ENCODE peak calls at places on chromosome 15, in seven cellular contexts. C is A549, O is K562, M is IMR-90, N is heart left ventricle, V is endothelial cell of umbilical vein, I is prostate gland. E is an unnamed sample.

GRCh38 chr15:98077186-98077585 is 116.7 kb downstream of the ARRDC4 start:
- DNase-seq in V (no peak), O (peak), C (no peak), I (no peak), N (no peak), M (no peak), E (no peak)

GRCh38 chr15:61835476-61836106 is 224.7 kb downstream of the VPS13C start:
- DNase-seq in V (peak), O (peak), I (peak), M (peak), N (peak), C (peak), E (peak)

GRCh38 chr15:96170616-96171270 is 159.8 kb upstream of the NR2F2 start:
- DNase-seq in I (no peak), V (no peak), C (no peak), M (no peak), O (no peak), N (no peak), E (no peak)

GRCh38 chr15:27095809-27096580 is 125.0 kb downstream of the GABRG3 start:
- DNase-seq in I (no peak), N (no peak), C (no peak), M (no peak), O (no peak), V (no peak), E (no peak)

GRCh38 chr15:60580650-60581415 is 101.9 kb upstream of the ICE2 start:
- DNase-seq in C (no peak), N (no peak), O (no peak), M (no peak), V (no peak), I (no peak), E (no peak)

GRCh38 chr15:32130823-32131222 is 100.5 kb downstream of the CHRNA7 start:
- DNase-seq in C (no peak), V (no peak), N (no peak), O (no peak), I (no peak), M (no peak), E (no peak)

GRCh38 chr15:100934735-100935134 is 15.6 kb downstream of the LRRK1 start:
- DNase-seq in N (no peak), C (peak), V (no peak), M (peak), O (no peak), I (no peak), E (no peak)

GRCh38 chr15:29064731-29065130 is 179.0 kb downstream of the APBA2 start:
- DNase-seq in I (no peak), N (no peak), V (no peak), M (no peak), C (no peak), O (no peak), E (no peak)

GRCh38 chr15:37109151-37109912 is 9.0 kb upstream of the MEIS2 start:
- DNase-seq in N (no peak), C (no peak), M (no peak), O (no peak), V (no peak), I (no peak), E (no peak)

GRCh38 chr15:85331666-85332261 is 48.6 kb upstream of the AKAP13 start:
- DNase-seq in M (no peak), V (peak), I (no peak), C (no peak), O (no peak), N (no peak), E (no peak)

GRCh38 chr15:73685561-73685960 is 1.4 kb downstream of the CD276 start:
- DNase-seq in I (no peak), V (peak), N (no peak), O (no peak), C (no peak), M (peak), E (no peak)

GRCh38 chr15:87764461-87765236 is 491.9 kb downstream of the NTRK3 start:
- DNase-seq in O (no peak), C (peak), V (no peak), N (no peak), M (peak), I (no peak), E (no peak)

GRCh38 chr15:78988361-78988911 is 43.6 kb upstream of the CTSH start:
- DNase-seq in N (peak), V (peak), O (no peak), M (peak), C (peak), I (peak), E (no peak)

GRCh38 chr15:72599855-72600464 is 54.5 kb upstream of the GOLGA6B start:
- DNase-seq in V (peak), O (peak), I (peak), C (peak), M (peak), N (no peak), E (peak)

GRCh38 chr15:85865070-85865684 is 70.5 kb upstream of the KLHL25 start:
- DNase-seq in N (no peak), M (peak), I (peak), V (peak), C (peak), O (peak), E (no peak)

GRCh38 chr15:92077353-92078080 is 224.0 kb downstream of the SLCO3A1 start:
- DNase-seq in O (peak), V (peak), C (peak), M (peak), N (peak), I (peak), E (peak)

GRCh38 chr15:72375501-72375845 is 341 bp downstream of the HEXA start:
- DNase-seq in C (no peak), V (no peak), I (peak), M (no peak), O (no peak), N (no peak), E (no peak)

GRCh38 chr15:72179950-72180581 is 17.5 kb downstream of the GRAMD2A start:
- DNase-seq in M (no peak), V (no peak), C (peak), I (no peak), N (no peak), O (no peak), E (no peak)

GRCh38 chr15:35107122-35107521 is 22.0 kb upstream of the NANOGP8 start:
- DNase-seq in N (no peak), O (no peak), C (no peak), V (no peak), I (no peak), M (peak), E (no peak)

GRCh38 chr15:71333839-71334238 is 218.6 kb downstream of the THSD4 start:
- DNase-seq in N (no peak), C (no peak), V (no peak), I (no peak), O (no peak), M (peak), E (no peak)

GRCh38 chr15:60219841-60220240 is 177.9 kb downstream of the ANXA2 start:
- DNase-seq in V (no peak), C (no peak), I (no peak), O (no peak), M (no peak), N (no peak), E (no peak)

GRCh38 chr15:71934446-71934845 is 124.1 kb downstream of the NR2E3 start:
- DNase-seq in M (no peak), C (no peak), N (no peak), V (no peak), I (no peak), O (no peak), E (no peak)

GRCh38 chr15:48481802-48482201 is 150.6 kb downstream of the DUT start:
- DNase-seq in V (no peak), I (no peak), M (peak), N (no peak), C (no peak), O (no peak), E (no peak)

GRCh38 chr15:50993598-50993997 is 85.1 kb downstream of the AP4E1 start:
- DNase-seq in O (no peak), C (no peak), V (no peak), M (peak), I (no peak), N (no peak), E (no peak)

GRCh38 chr15:51888593-51889195 is 59.2 kb downstream of the TMOD3 start:
- DNase-seq in N (no peak), M (peak), I (no peak), V (peak), O (peak), C (peak), E (peak)

GRCh38 chr15:85412956-85413854 is 32.8 kb downstream of the AKAP13 start:
- DNase-seq in O (no peak), M (peak), N (peak), I (peak), V (peak), C (peak), E (no peak)

GRCh38 chr15:66566963-66567531 is 1.2 kb upstream of the LCTL start:
- DNase-seq in I (peak), N (peak), V (peak), M (peak), O (peak), C (peak), E (peak)

DNA sequence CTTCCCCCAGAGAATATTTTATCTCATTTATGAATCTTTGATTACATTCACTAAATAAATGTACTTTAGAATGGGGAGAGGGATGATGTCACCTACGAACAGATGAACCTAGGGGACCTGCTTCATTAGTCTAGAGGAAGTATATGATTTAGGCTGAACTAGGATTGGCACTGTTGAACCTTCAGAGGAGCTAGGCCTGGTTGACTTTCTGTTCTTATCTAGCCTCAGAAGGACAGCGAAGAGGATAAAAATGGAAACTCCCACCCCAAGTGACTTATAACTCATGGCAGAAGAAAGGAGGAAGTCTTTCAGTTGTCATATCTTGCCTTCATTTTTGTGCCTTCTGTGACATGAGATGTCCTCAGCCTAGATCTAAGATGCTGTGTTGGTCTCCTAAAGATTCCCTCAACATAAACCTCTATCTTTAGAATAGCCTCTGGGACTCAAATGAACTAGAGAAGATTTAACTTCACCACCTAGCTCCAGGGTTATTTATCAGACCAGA is 42.6 kb downstream of the POLG start:
- DNase-seq in N (no peak), M (no peak), I (no peak), V (no peak), C (no peak), O (no peak), E (no peak)
- TF ChIP-seq POLR2A in N (no peak), M (no peak), I (no peak), V (no peak), C (no peak), O (no peak), E (no peak)

GRCh38 chr15:83109532-83109931 is 2.1 kb downstream of the TM6SF1 start:
- DNase-seq in V (no peak), N (no peak), C (no peak), I (no peak), M (no peak), O (no peak), E (no peak)

GRCh38 chr15:83106994-83107840 is at the start of gene TM6SF1:
- DNase-seq in O (peak), N (no peak), M (no peak), V (peak), I (no peak), C (no peak), E (peak)

GRCh38 chr15:83107841-83108181 is 366 bp downstream of the TM6SF1 start:
- DNase-seq in M (no peak), I (no peak), C (no peak), V (no peak), N (no peak), O (no peak), E (no peak)

GRCh38 chr15:83110361-83110760 is 2.9 kb downstream of the TM6SF1 start:
- DNase-seq in V (peak), I (no peak), N (no peak), M (peak), C (no peak), O (no peak), E (no peak)

GRCh38 chr15:83108266-83109219 is 1.1 kb downstream of the TM6SF1 start:
- DNase-seq in N (peak), V (peak), O (no peak), M (peak), C (peak), I (no peak), E (peak)
- TF ChIP-seq POLR2A in N (no peak), V (peak), O (no peak), M (no peak), C (no peak), I (no peak), E (peak)

DNA sequence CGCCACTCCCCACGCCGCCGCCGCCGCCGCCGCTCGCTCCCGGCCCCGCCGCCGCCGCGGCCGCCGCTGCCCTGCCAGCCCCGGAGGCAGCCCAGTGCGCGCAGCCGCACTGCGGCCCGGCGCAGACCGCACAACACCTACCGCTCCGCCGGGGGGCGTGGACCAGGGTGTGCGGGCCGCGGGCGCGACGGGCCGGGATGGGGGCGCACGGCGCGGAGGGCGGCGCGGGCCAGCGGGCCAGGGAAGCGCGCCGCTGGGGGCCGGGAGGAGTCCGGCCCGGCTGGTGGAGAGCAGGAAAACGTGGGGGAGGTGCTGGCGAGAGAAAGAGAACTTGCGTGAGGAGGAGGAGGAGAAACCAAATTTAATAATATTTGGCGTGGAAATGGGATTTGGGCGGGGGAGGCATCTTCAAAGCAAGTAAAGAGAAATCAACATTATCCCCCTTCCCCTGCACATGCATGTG is at the start of gene RFX7:
- DNase-seq in I (peak), N (peak), V (peak), O (peak), M (peak), C (peak), E (peak)
- TF ChIP-seq POLR2A in I (no peak), N (no peak), V (no peak), O (peak), M (no peak), C (peak), E (peak)

GRCh38 chr15:68279779-68280745 is 2.5 kb downstream of the FEM1B start:
- DNase-seq in O (no peak), I (no peak), V (no peak), M (no peak), C (no peak), N (no peak), E (peak)
- TF ChIP-seq POLR2A in O (no peak), I (no peak), V (no peak), M (no peak), C (no peak), N (no peak), E (no peak)

GRCh38 chr15:63502843-63503738 is 1.3 kb upstream of the USP3 start:
- DNase-seq in N (peak), V (peak), O (peak), C (peak), I (peak), M (peak), E (peak)
- TF ChIP-seq POLR2A in N (no peak), V (peak), O (no peak), C (peak), I (no peak), M (no peak), E (no peak)

GRCh38 chr15:57792729-57793449 is 86.4 kb downstream of the POLR2M start:
- DNase-seq in O (no peak), V (no peak), C (no peak), I (no peak), N (no peak), M (no peak), E (no peak)
- TF ChIP-seq POLR2A in O (no peak), V (no peak), C (no peak), I (no peak), N (no peak), M (no peak), E (no peak)

DNA sequence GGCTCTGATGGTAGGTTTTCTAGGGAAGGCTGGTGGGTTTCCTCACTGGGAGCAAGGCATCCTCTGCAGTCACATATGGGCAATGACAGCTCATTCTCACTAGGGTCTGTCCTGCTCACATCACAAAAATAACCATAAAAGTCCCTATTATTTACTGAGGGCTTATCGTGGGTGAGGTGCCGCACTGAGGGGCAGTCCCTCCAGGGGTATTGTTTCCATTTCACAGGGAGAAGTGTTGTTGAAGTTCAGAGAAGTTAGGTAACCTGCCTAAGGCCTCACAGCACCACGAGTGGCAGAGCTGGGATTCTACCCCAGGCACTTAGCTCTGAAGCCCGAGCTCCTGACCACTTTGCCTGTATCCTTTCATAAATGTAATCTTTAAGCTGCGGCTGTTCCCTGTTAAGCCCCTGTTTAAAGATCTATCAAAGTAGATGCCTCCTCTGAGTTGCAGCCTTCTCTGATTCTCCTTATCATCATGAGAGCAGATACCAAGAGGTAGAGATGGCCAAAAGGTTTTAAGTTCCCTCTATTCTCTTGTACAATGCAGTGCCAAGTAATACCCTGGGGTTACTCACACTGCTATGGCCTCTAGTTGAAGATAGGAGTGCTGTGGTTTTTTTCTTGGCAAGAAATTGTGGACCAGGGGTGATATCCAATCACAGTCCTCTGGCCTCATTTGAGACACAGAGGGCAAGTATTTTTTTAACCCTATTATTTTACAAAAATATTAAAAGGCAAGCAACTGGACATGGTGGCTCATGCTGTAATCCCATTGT is 107.0 kb downstream of the RPLP1 start:
- DNase-seq in V (no peak), C (no peak), O (no peak), M (no peak), I (no peak), N (no peak), E (no peak)
- TF ChIP-seq POLR2A in V (no peak), C (no peak), O (no peak), M (no peak), I (no peak), N (no peak), E (no peak)

GRCh38 chr15:75453703-75454470 is 2.4 kb upstream of the SIN3A start:
- DNase-seq in C (peak), N (peak), O (peak), V (peak), I (peak), M (peak), E (peak)
- TF ChIP-seq POLR2A in C (peak), N (no peak), O (peak), V (peak), I (peak), M (peak), E (peak)

GRCh38 chr15:42548258-42549051 is at the start of the genes HAUS2 and LRRC57:
- DNase-seq in M (peak), N (peak), V (peak), I (peak), O (peak), C (peak), E (peak)
- TF ChIP-seq POLR2A in M (peak), N (no peak), V (peak), I (peak), O (peak), C (peak), E (peak)